ENCODE peak calls at places on chromosomes 2 and 18, in nine cellular contexts. N is activated naive CD8-positive, alpha-beta T cell treated with anti-CD3 and anti-CD28 coated beads, Interleukin-2, amount 10 ng/mL, durations not matched to agents 7 days and 5 days; O is posterior cingulate gyrus; D is activated T-cell treated with anti-CD3 and anti-CD28 coated beads, Interleukin-2, amount 50 U/mL, for 72 hours; E is pancreas; H is psoas muscle; Q is T-helper 2 cell; I is right atrium auricular region; C is stimulated activated CD8-positive, alpha-beta memory T cell treated with anti-CD3 and anti-CD28 coated beads, Interleukin-15, amount 100 ng/mL, for 4 hours. T is an unnamed sample.

GRCh38 chr2:99957724-99958123 is 184.7 kb downstream of the AFF3 start:
- DNase-seq in N (no peak), O (no peak), D (no peak), E (no peak), H (no peak), Q (no peak), I (no peak), C (no peak), T (peak)

GRCh38 chr18:27583021-27583420 is 397.9 kb upstream of the CHST9 start:
- DNase-seq in N (no peak), O (no peak), D (no peak), E (no peak), H (no peak), Q (no peak), I (no peak), C (no peak), T (no peak)

GRCh38 chr2:176817061-176817565 is 395.5 kb upstream of the HNRNPA3 start:
- DNase-seq in N (peak), O (peak), D (peak), E (no peak), H (no peak), Q (no peak), I (no peak), C (no peak), T (no peak)

GRCh38 chr2:32289165-32290054 is 11.7 kb downstream of the YIPF4 start:
- DNase-seq in N (no peak), O (no peak), D (no peak), E (no peak), H (no peak), Q (no peak), I (no peak), C (no peak), T (peak)

GRCh38 chr2:236195726-236196125 is 27.5 kb upstream of the GBX2 start:
- DNase-seq in N (no peak), O (no peak), D (no peak), E (no peak), H (no peak), Q (no peak), I (no peak), C (no peak), T (no peak)

GRCh38 chr2:88865801-88866353 is 174.4 kb downstream of the RPIA start:
- DNase-seq in N (no peak), O (no peak), D (no peak), E (no peak), H (no peak), Q (no peak), I (no peak), C (no peak), T (no peak)

GRCh38 chr2:233329489-233330135 is 22.0 kb downstream of the SAG start:
- DNase-seq in N (no peak), O (no peak), D (no peak), E (no peak), H (no peak), Q (no peak), I (no peak), C (no peak), T (peak)

GRCh38 chr2:173553589-173553988 is 198.9 kb downstream of the CDCA7 start:
- DNase-seq in N (no peak), O (no peak), D (no peak), E (no peak), H (no peak), Q (no peak), I (no peak), C (no peak), T (peak)

GRCh38 chr2:240966906-240967680 is 31.3 kb upstream of the SNED1 start:
- DNase-seq in N (peak), O (no peak), D (no peak), E (peak), H (peak), Q (no peak), I (no peak), C (no peak), T (no peak)

GRCh38 chr2:178177066-178177679 is 17.1 kb upstream of the OSBPL6 start:
- DNase-seq in N (no peak), O (no peak), D (no peak), E (no peak), H (no peak), Q (no peak), I (no peak), C (no peak), T (peak)

GRCh38 chr2:22126978-22127377 is 1003.2 kb downstream of the TDRD15 start:
- DNase-seq in N (no peak), O (no peak), D (no peak), E (no peak), H (no peak), Q (no peak), I (no peak), C (no peak), T (no peak)

GRCh38 chr2:85184231-85184630 is 51.0 kb downstream of the TCF7L1 start:
- DNase-seq in N (no peak), O (no peak), D (no peak), E (no peak), H (no peak), Q (no peak), I (no peak), C (no peak), T (no peak)

GRCh38 chr2:140601342-140601741 is 1529.5 kb downstream of the LRP1B start:
- DNase-seq in N (no peak), O (no peak), D (no peak), E (no peak), H (no peak), Q (no peak), I (no peak), C (no peak), T (no peak)

GRCh38 chr2:31886700-31887099 is 124.1 kb downstream of the MEMO1 start:
- DNase-seq in N (no peak), O (no peak), D (peak), E (no peak), H (no peak), Q (no peak), I (no peak), C (no peak), T (peak)

GRCh38 chr2:88253997-88254396 is 83.9 kb downstream of the THNSL2 start:
- DNase-seq in N (no peak), O (no peak), D (no peak), E (no peak), H (no peak), Q (no peak), I (no peak), C (no peak), T (no peak)

GRCh38 chr2:156329031-156329921 is 3.2 kb downstream of the NR4A2 start:
- DNase-seq in N (peak), O (no peak), D (no peak), E (peak), H (peak), Q (peak), I (no peak), C (no peak), T (no peak)

GRCh38 chr2:159076233-159076632 is 107.8 kb downstream of the TANC1 start:
- DNase-seq in N (no peak), O (no peak), D (no peak), E (no peak), H (no peak), Q (no peak), I (no peak), C (no peak), T (peak)

GRCh38 chr2:46798998-46799698 is 116.5 kb downstream of the MCFD2 start:
- DNase-seq in N (no peak), O (no peak), D (no peak), E (no peak), H (no peak), Q (no peak), I (no peak), C (no peak), T (peak)

GRCh38 chr2:204535356-204535755 is 9.9 kb upstream of the PARD3B start:
- DNase-seq in N (no peak), O (no peak), D (no peak), E (no peak), H (no peak), Q (no peak), I (no peak), C (no peak), T (no peak)

GRCh38 chr2:133822901-133823550 is 254.8 kb upstream of the NCKAP5 start:
- DNase-seq in N (no peak), O (no peak), D (no peak), E (no peak), H (no peak), Q (no peak), I (no peak), C (no peak), T (no peak)

GRCh38 chr2:26542194-26542455 is 64.2 kb upstream of the OTOF start:
- DNase-seq in N (no peak), O (no peak), D (no peak), E (no peak), H (no peak), Q (no peak), I (no peak), C (no peak), T (no peak)

GRCh38 chr18:55999641-56000040 is 411.6 kb upstream of the TCF4 start:
- DNase-seq in N (no peak), O (no peak), D (no peak), E (no peak), H (no peak), Q (no peak), I (no peak), C (no peak), T (peak)

GRCh38 chr18:68721681-68722583 is 7.0 kb upstream of the TMX3 start:
- DNase-seq in N (no peak), O (no peak), D (peak), E (no peak), H (no peak), Q (no peak), I (no peak), C (no peak), T (peak)

T was measured in EH.